ENCODE peak calls at places on chromosomes 3 and 15, in six cellular contexts. One of them, this sample, is unnamed. For H3K4me1, the result is how much of the 10 kb centered on the place peaks cover.

GRCh38 chr15:23578521-23579150 is 13.2 kb downstream of the MKRN3 start:
- DNase-seq in endodermal cell: no peak
- DNase-seq in neural progenitor cell: no peak
- DNase-seq in small intestine: no peak
- DNase-seq in body of pancreas: no peak
- DNase-seq in adrenal gland: no peak
- DNase-seq in this sample: no peak

GRCh38 chr15:48946088-48946839 is 17.5 kb downstream of the SHC4 start:
- DNase-seq in adrenal gland: no peak
- DNase-seq in endodermal cell: no peak
- DNase-seq in neural progenitor cell: no peak
- DNase-seq in body of pancreas: no peak
- DNase-seq in small intestine: no peak
- DNase-seq in this sample: no peak

GRCh38 chr3:94413721-94414106 is 350.9 kb downstream of the NSUN3 start:
- DNase-seq in neural progenitor cell: no peak
- DNase-seq in body of pancreas: no peak
- DNase-seq in adrenal gland: no peak
- DNase-seq in small intestine: no peak
- DNase-seq in endodermal cell: no peak
- DNase-seq in this sample: no peak

GRCh38 chr3:5136619-5137429 is 14.7 kb downstream of the ARL8B start:
- DNase-seq in endodermal cell: no peak
- DNase-seq in small intestine: no peak
- DNase-seq in body of pancreas: no peak
- DNase-seq in adrenal gland: no peak
- DNase-seq in neural progenitor cell: peak
- DNase-seq in this sample: no peak

GRCh38 chr3:33980252-33980651 is 181.8 kb downstream of the PDCD6IP start:
- DNase-seq in endodermal cell: peak
- DNase-seq in body of pancreas: no peak
- DNase-seq in small intestine: no peak
- DNase-seq in adrenal gland: no peak
- DNase-seq in neural progenitor cell: peak
- DNase-seq in this sample: no peak

GRCh38 chr3:138933068-138933668 is 13.8 kb downstream of the FOXL2 start:
- DNase-seq in neural progenitor cell: no peak
- DNase-seq in body of pancreas: no peak
- DNase-seq in small intestine: no peak
- DNase-seq in adrenal gland: no peak
- DNase-seq in endodermal cell: no peak
- DNase-seq in this sample: no peak

GRCh38 chr3:64627471-64628321 is 60.1 kb downstream of the ADAMTS9 start:
- DNase-seq in body of pancreas: no peak
- DNase-seq in endodermal cell: no peak
- DNase-seq in neural progenitor cell: peak
- DNase-seq in adrenal gland: no peak
- DNase-seq in small intestine: peak
- DNase-seq in this sample: no peak

GRCh38 chr3:34449305-34449704 is 650.9 kb downstream of the PDCD6IP start:
- DNase-seq in endodermal cell: no peak
- DNase-seq in small intestine: no peak
- DNase-seq in adrenal gland: no peak
- DNase-seq in body of pancreas: no peak
- DNase-seq in neural progenitor cell: no peak
- DNase-seq in this sample: no peak

GRCh38 chr3:170523248-170523647 is 62.6 kb downstream of the SLC7A14 start:
- DNase-seq in small intestine: no peak
- DNase-seq in body of pancreas: no peak
- DNase-seq in adrenal gland: no peak
- DNase-seq in endodermal cell: no peak
- DNase-seq in neural progenitor cell: no peak
- DNase-seq in this sample: no peak

GRCh38 chr15:39770748-39771689 is 11.6 kb downstream of the FSIP1 start:
- DNase-seq in body of pancreas: no peak
- DNase-seq in small intestine: no peak
- DNase-seq in endodermal cell: no peak
- DNase-seq in adrenal gland: no peak
- DNase-seq in neural progenitor cell: no peak
- DNase-seq in this sample: no peak

GRCh38 chr3:128849776-128850542 is 29.5 kb upstream of the ACAD9 start:
- DNase-seq in body of pancreas: no peak
- DNase-seq in adrenal gland: no peak
- DNase-seq in endodermal cell: peak
- DNase-seq in neural progenitor cell: peak
- DNase-seq in small intestine: no peak
- DNase-seq in this sample: no peak

GRCh38 chr3:155957412-155957880 is 87.0 kb downstream of the GMPS start:
- DNase-seq in small intestine: no peak
- DNase-seq in adrenal gland: no peak
- DNase-seq in neural progenitor cell: no peak
- DNase-seq in body of pancreas: no peak
- DNase-seq in endodermal cell: no peak
- DNase-seq in this sample: no peak

GRCh38 chr3:133943639-133944131 is 48.0 kb upstream of the RAB6B start:
- DNase-seq in small intestine: peak
- DNase-seq in endodermal cell: peak
- DNase-seq in body of pancreas: peak
- DNase-seq in neural progenitor cell: no peak
- DNase-seq in adrenal gland: no peak
- DNase-seq in this sample: no peak

GRCh38 chr3:133944641-133945441 is 49.2 kb upstream of the RAB6B start:
- DNase-seq in adrenal gland: no peak
- DNase-seq in small intestine: no peak
- DNase-seq in neural progenitor cell: no peak
- DNase-seq in body of pancreas: no peak
- DNase-seq in endodermal cell: peak
- DNase-seq in this sample: peak

GRCh38 chr3:133945696-133946095 is 50.0 kb upstream of the RAB6B start:
- DNase-seq in endodermal cell: no peak
- DNase-seq in adrenal gland: no peak
- DNase-seq in body of pancreas: no peak
- DNase-seq in small intestine: no peak
- DNase-seq in neural progenitor cell: no peak
- DNase-seq in this sample: no peak

GRCh38 chr3:133942761-133943535 is 47.3 kb upstream of the RAB6B start:
- DNase-seq in adrenal gland: no peak
- DNase-seq in endodermal cell: peak
- DNase-seq in small intestine: no peak
- DNase-seq in neural progenitor cell: no peak
- DNase-seq in body of pancreas: no peak
- DNase-seq in this sample: no peak

DNA sequence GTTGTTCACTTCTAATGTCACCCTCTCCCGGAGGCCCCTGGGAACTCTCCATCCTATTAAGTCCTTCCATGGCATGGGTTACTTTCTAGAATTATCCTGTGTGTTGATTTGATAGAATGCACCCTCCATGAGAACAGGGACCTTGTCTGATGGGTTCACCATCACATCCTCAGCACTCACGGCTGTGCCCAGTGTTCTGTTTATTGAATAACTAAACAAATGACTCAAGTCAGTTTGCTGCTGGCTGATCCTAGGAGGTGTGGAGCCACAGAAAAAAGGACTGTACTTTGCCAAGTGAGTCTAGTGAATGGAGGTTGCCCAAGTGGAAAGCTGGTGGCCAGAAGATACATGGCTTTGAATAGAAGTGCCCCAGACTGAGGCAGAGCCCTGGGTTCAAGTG is 48.5 kb upstream of the RAB6B start:
- DNase-seq in neural progenitor cell: no peak
- DNase-seq in adrenal gland: no peak
- DNase-seq in small intestine: peak
- DNase-seq in endodermal cell: no peak
- DNase-seq in body of pancreas: no peak
- DNase-seq in this sample: no peak
- H3K4me1 ChIP-seq in neural progenitor cell: under half
- H3K4me1 ChIP-seq in adrenal gland: under half
- H3K4me1 ChIP-seq in small intestine: under half
- H3K4me1 ChIP-seq in endodermal cell: under half
- H3K4me1 ChIP-seq in body of pancreas: under half
- H3K4me1 ChIP-seq in this sample: under half

GRCh38 chr3:197175503-197175902 is 122.9 kb downstream of the DLG1 start:
- DNase-seq in adrenal gland: no peak
- DNase-seq in small intestine: no peak
- DNase-seq in neural progenitor cell: no peak
- DNase-seq in endodermal cell: no peak
- DNase-seq in body of pancreas: no peak
- DNase-seq in this sample: no peak

GRCh38 chr3:197181751-197182150 is 116.7 kb downstream of the DLG1 start:
- DNase-seq in body of pancreas: peak
- DNase-seq in neural progenitor cell: no peak
- DNase-seq in small intestine: no peak
- DNase-seq in endodermal cell: no peak
- DNase-seq in adrenal gland: no peak
- DNase-seq in this sample: peak

GRCh38 chr3:197174927-197175326 is 123.5 kb downstream of the DLG1 start:
- DNase-seq in body of pancreas: no peak
- DNase-seq in adrenal gland: no peak
- DNase-seq in neural progenitor cell: no peak
- DNase-seq in endodermal cell: no peak
- DNase-seq in small intestine: no peak
- DNase-seq in this sample: no peak

GRCh38 chr3:197183582-197183981 is 114.8 kb downstream of the DLG1 start:
- DNase-seq in endodermal cell: no peak
- DNase-seq in small intestine: no peak
- DNase-seq in adrenal gland: no peak
- DNase-seq in neural progenitor cell: peak
- DNase-seq in body of pancreas: no peak
- DNase-seq in this sample: no peak

GRCh38 chr3:197178998-197179397 is 119.4 kb downstream of the DLG1 start:
- DNase-seq in adrenal gland: no peak
- DNase-seq in endodermal cell: no peak
- DNase-seq in body of pancreas: no peak
- DNase-seq in neural progenitor cell: no peak
- DNase-seq in small intestine: no peak
- DNase-seq in this sample: no peak
- H3K4me1 ChIP-seq in adrenal gland: under half
- H3K4me1 ChIP-seq in endodermal cell: under half
- H3K4me1 ChIP-seq in body of pancreas: under half
- H3K4me1 ChIP-seq in neural progenitor cell: under half
- H3K4me1 ChIP-seq in small intestine: under half
- H3K4me1 ChIP-seq in this sample: under half

GRCh38 chr15:66822576-66822975 is 120.5 kb downstream of the SMAD6 start:
- DNase-seq in neural progenitor cell: no peak
- DNase-seq in body of pancreas: no peak
- DNase-seq in endodermal cell: peak
- DNase-seq in small intestine: no peak
- DNase-seq in adrenal gland: no peak
- DNase-seq in this sample: no peak

GRCh38 chr15:66820474-66821258 is 118.6 kb downstream of the SMAD6 start:
- DNase-seq in small intestine: no peak
- DNase-seq in body of pancreas: no peak
- DNase-seq in neural progenitor cell: no peak
- DNase-seq in endodermal cell: peak
- DNase-seq in adrenal gland: no peak
- DNase-seq in this sample: no peak

GRCh38 chr15:66819084-66819483 is 117.0 kb downstream of the SMAD6 start:
- DNase-seq in adrenal gland: no peak
- DNase-seq in neural progenitor cell: no peak
- DNase-seq in endodermal cell: peak
- DNase-seq in small intestine: peak
- DNase-seq in body of pancreas: no peak
- DNase-seq in this sample: no peak

GRCh38 chr15:66822106-66822505 is 120.1 kb downstream of the SMAD6 start:
- DNase-seq in small intestine: no peak
- DNase-seq in body of pancreas: no peak
- DNase-seq in endodermal cell: peak
- DNase-seq in neural progenitor cell: no peak
- DNase-seq in adrenal gland: no peak
- DNase-seq in this sample: no peak

DNA sequence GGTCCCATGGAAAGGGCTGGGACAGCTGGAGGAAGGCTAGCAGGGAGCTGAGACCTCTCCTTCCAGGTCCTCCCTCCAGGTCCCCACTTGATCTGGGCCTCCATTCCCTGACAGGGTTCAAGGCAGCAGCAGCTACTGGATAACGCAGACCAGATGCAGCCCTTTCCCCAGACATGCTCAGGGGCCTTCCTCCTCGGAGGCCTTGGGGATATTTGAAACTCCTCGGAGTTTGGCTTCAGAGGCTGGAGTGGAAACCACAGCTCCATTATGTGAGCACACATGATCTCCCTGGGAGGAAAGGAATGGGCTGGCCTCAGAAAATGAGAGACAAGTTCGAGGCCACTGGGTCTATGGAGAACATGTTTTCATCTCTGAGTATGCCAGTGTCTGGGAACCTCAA is 119.3 kb downstream of the SMAD6 start:
- DNase-seq in body of pancreas: no peak
- DNase-seq in adrenal gland: no peak
- DNase-seq in endodermal cell: peak
- DNase-seq in neural progenitor cell: no peak
- DNase-seq in small intestine: no peak
- DNase-seq in this sample: no peak
- H3K4me1 ChIP-seq in body of pancreas: under half
- H3K4me1 ChIP-seq in adrenal gland: under half
- H3K4me1 ChIP-seq in endodermal cell: under half
- H3K4me1 ChIP-seq in neural progenitor cell: under half
- H3K4me1 ChIP-seq in small intestine: under half
- H3K4me1 ChIP-seq in this sample: under half

GRCh38 chr3:72426618-72427397 is 421.4 kb downstream of the SHQ1 start:
- DNase-seq in neural progenitor cell: no peak
- DNase-seq in body of pancreas: no peak
- DNase-seq in adrenal gland: no peak
- DNase-seq in small intestine: no peak
- DNase-seq in endodermal cell: no peak
- DNase-seq in this sample: no peak
- H3K4me1 ChIP-seq in neural progenitor cell: under half
- H3K4me1 ChIP-seq in body of pancreas: under half
- H3K4me1 ChIP-seq in adrenal gland: under half
- H3K4me1 ChIP-seq in small intestine: under half
- H3K4me1 ChIP-seq in endodermal cell: under half
- H3K4me1 ChIP-seq in this sample: under half

DNA sequence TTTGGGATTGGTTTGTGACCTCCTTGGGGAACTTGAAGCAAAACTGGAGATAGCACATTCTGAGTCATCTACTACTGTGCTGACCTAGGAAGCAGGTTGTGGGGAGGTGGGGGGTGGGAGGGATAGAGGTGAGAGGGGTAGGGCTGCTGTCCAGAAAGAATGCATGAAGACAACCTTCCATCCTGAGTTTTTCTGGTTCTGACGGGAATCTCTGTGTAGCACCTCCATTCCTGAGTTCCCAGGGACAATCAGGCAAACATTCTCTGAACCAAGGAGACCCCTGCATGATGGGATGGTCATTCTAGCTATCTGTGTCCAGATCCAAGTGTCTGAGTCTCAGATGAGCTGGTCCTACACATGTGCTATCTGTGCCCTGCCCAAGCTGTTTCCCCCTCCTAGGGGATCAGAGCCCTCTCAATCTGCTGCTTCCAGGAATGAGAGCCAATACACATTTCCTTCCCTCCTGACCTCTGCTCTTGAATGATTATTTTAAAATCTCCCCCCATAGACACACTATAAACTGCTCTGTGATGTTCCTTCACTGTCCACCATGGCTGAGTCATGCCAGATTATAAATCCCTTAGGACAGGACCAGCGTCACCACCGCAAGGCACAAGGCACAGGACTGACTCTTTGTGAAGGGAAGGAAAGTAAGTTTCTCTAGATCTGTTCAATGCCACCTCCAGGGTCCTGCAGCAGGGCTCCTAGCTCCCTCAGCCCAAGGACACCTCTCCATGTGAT is 2.2 kb upstream of the CD276 start:
- DNase-seq in small intestine: no peak
- DNase-seq in neural progenitor cell: no peak
- DNase-seq in body of pancreas: no peak
- DNase-seq in adrenal gland: no peak
- DNase-seq in endodermal cell: no peak
- DNase-seq in this sample: no peak
- H3K4me1 ChIP-seq in small intestine: under half
- H3K4me1 ChIP-seq in neural progenitor cell: under half
- H3K4me1 ChIP-seq in body of pancreas: under half
- H3K4me1 ChIP-seq in adrenal gland: under half
- H3K4me1 ChIP-seq in endodermal cell: under half
- H3K4me1 ChIP-seq in this sample: under half